ENCODE peak calls at places on chromosomes 12 and 14, in seven cellular contexts. I is aorta, K is left cardiac atrium, C is heart left ventricle, J is OCI-LY7, T is AG08396, L is iPS-NIHi11. X is an unnamed sample.

GRCh38 chr14:63492391-63492790 is 50.8 kb downstream of the PPP2R5E start:
- DNase-seq in I (no peak), K (no peak), C (no peak), J (no peak), T (peak; percentile 36), L (no peak), X (peak; percentile 71)

GRCh38 chr12:95633049-95633545 is 81.8 kb upstream of the USP44 start:
- DNase-seq in I (peak; percentile 84), K (peak; percentile 32), C (no peak), J (no peak), T (peak; percentile 41), L (no peak), X (peak; percentile 58)

GRCh38 chr12:27906658-27907473 is 65.7 kb downstream of the PTHLH start:
- DNase-seq in I (no peak), K (no peak), C (no peak), J (no peak), T (no peak), L (no peak), X (peak; percentile 27)

GRCh38 chr12:5094986-5095385 is 51.3 kb downstream of the KCNA5 start:
- DNase-seq in I (no peak), K (no peak), C (no peak), J (no peak), T (no peak), L (no peak), X (no peak)

GRCh38 chr12:93541578-93542217 is 30.8 kb upstream of the SOCS2 start:
- DNase-seq in I (no peak), K (no peak), C (no peak), J (no peak), T (peak; percentile 23), L (no peak), X (no peak)

GRCh38 chr14:29348504-29348903 is 579.1 kb downstream of the PRKD1 start:
- DNase-seq in I (no peak), K (no peak), C (no peak), J (no peak), T (no peak), L (no peak), X (peak; percentile 3)

GRCh38 chr12:26274441-26275312 is 79.3 kb downstream of the SSPN start:
- DNase-seq in I (peak; percentile 89), K (peak; percentile 89), C (peak; percentile 79), J (no peak), T (peak; percentile 85), L (peak; percentile 53), X (peak; percentile 92)

GRCh38 chr12:13038491-13039161 is 5.6 kb upstream of the FAM234B start:
- DNase-seq in I (no peak), K (no peak), C (no peak), J (no peak), T (peak; percentile 62), L (no peak), X (peak; percentile 80)

GRCh38 chr14:64220466-64220865 is 73.7 kb downstream of the ESR2 start:
- DNase-seq in I (no peak), K (peak; percentile 73), C (peak; percentile 70), J (no peak), T (no peak), L (no peak), X (no peak)